ENCODE peak calls at places on chromosomes 4 and X, in nine cellular contexts. E, R, C, W, L, X, B, D and P are unnamed samples.

GRCh38 chrX:125203737-125204578 is 115.7 kb upstream of the TEX13C start:
- DNase-seq in R (no peak), D (peak), W (peak), E (peak), L (no peak), B (peak), X (no peak), C (no peak), P (no peak)

GRCh38 chr4:29539226-29539625 is 1180.9 kb upstream of the PCDH7 start:
- DNase-seq in R (no peak), B (no peak), W (no peak), C (no peak), L (no peak), X (no peak), D (no peak), E (no peak), P (no peak)

GRCh38 chr4:40515398-40516293 is 114.0 kb downstream of the RBM47 start:
- DNase-seq in D (no peak), R (peak), E (no peak), B (no peak), W (peak), L (peak), C (no peak), X (no peak), P (no peak)

GRCh38 chr4:152640058-152640921 is 39.5 kb downstream of the TMEM154 start:
- DNase-seq in D (no peak), R (no peak), E (no peak), W (peak), B (no peak), C (peak), L (no peak), X (no peak), P (no peak)

GRCh38 chr4:41060352-41061318 is 153.7 kb downstream of the APBB2 start:
- DNase-seq in B (no peak), E (no peak), X (no peak), W (no peak), L (no peak), D (no peak), C (no peak), R (peak), P (no peak)

GRCh38 chr4:105495667-105496066 is 21.8 kb upstream of the PPA2 start:
- DNase-seq in C (no peak), R (no peak), L (no peak), D (no peak), W (no peak), E (no peak), B (no peak), X (no peak), P (no peak)

GRCh38 chr4:103787057-103787456 is 67.3 kb upstream of the TACR3 start:
- DNase-seq in D (no peak), R (no peak), E (no peak), X (no peak), C (no peak), W (no peak), B (no peak), L (no peak), P (no peak)

GRCh38 chrX:119008122-119008744 is 33.8 kb downstream of the LONRF3 start:
- DNase-seq in X (peak), R (peak), D (no peak), E (no peak), C (peak), B (no peak), L (no peak), W (peak), P (no peak)

GRCh38 chr4:1403591-1404572 is 2.4 kb downstream of the NKX1-1 start:
- DNase-seq in D (peak), L (no peak), R (no peak), E (peak), W (no peak), B (peak), C (no peak), X (no peak), P (no peak)

GRCh38 chr4:76017056-76017686 is 6.1 kb downstream of the CXCL10 start:
- DNase-seq in R (no peak), C (no peak), E (no peak), B (no peak), L (no peak), X (no peak), W (no peak), D (no peak), P (no peak)

GRCh38 chrX:119121341-119121740 is 6.3 kb downstream of the KIAA1210 start:
- DNase-seq in L (no peak), R (no peak), X (no peak), E (no peak), C (no peak), D (no peak), W (no peak), B (no peak), P (no peak)

GRCh38 chrX:3582421-3582820 is 131.0 kb downstream of the PRKX start:
- DNase-seq in C (no peak), X (no peak), B (no peak), D (no peak), R (no peak), L (no peak), W (no peak), E (no peak), P (no peak)

GRCh38 chr4:55367084-55367722 is 21.2 kb downstream of the SRD5A3 start:
- DNase-seq in B (no peak), C (no peak), E (no peak), W (no peak), R (no peak), X (no peak), L (no peak), D (no peak), P (no peak)

GRCh38 chrX:10175317-10175871 is 18.6 kb downstream of the CLCN4 start:
- DNase-seq in X (peak), B (no peak), E (no peak), C (peak), D (no peak), L (no peak), W (no peak), R (no peak), P (no peak)

GRCh38 chr4:126533176-126533575 is 1099.6 kb upstream of the INTU start:
- DNase-seq in R (no peak), E (no peak), C (no peak), L (no peak), W (no peak), B (no peak), X (no peak), D (no peak), P (no peak)

GRCh38 chr4:186886759-186887158 is 163.1 kb upstream of the FAT1 start:
- DNase-seq in E (no peak), C (no peak), B (no peak), L (no peak), D (no peak), W (no peak), R (no peak), X (no peak), P (no peak)

GRCh38 chrX:13283512-13283911 is 36.3 kb downstream of the ATXN3L start:
- DNase-seq in R (no peak), X (no peak), D (no peak), C (no peak), W (no peak), B (no peak), L (no peak), E (no peak), P (no peak)

GRCh38 chrX:43508694-43509093 is 147.4 kb upstream of the MAOA start:
- DNase-seq in X (no peak), C (no peak), L (no peak), R (no peak), D (no peak), B (no peak), W (no peak), E (no peak), P (no peak)

GRCh38 chr4:25253072-25253447 is 19.2 kb downstream of the PI4K2B start:
- DNase-seq in X (no peak), B (no peak), D (no peak), E (no peak), W (no peak), R (no peak), C (no peak), L (no peak), P (no peak)

GRCh38 chrX:52353838-52354237 is 15.0 kb upstream of the XAGE2 start:
- DNase-seq in X (no peak), B (no peak), C (no peak), R (no peak), W (no peak), D (no peak), L (no peak), E (no peak), P (no peak)

GRCh38 chrX:2397648-2398340 is 103.0 kb downstream of the DHRSX start:
- DNase-seq in X (no peak), B (no peak), C (no peak), R (no peak), L (no peak), E (no peak), W (no peak), D (no peak), P (no peak)

GRCh38 chr4:13537011-13537831 is 7.1 kb downstream of the NKX3-2 start:
- DNase-seq in D (no peak), X (no peak), B (no peak), E (no peak), W (no peak), R (no peak), C (no peak), L (no peak), P (no peak)

GRCh38 chr4:101288365-101289145 is 58.8 kb downstream of the PPP3CA start:
- DNase-seq in E (no peak), X (no peak), L (no peak), D (no peak), B (no peak), C (peak), R (no peak), W (no peak), P (no peak)

GRCh38 chrX:48787809-48788471 is 1.6 kb downstream of the GATA1 start:
- DNase-seq in X (no peak), E (no peak), L (no peak), R (no peak), B (no peak), C (no peak), D (no peak), W (no peak), P (no peak)

GRCh38 chr4:95268819-95269565 is 279.8 kb downstream of the UNC5C start:
- DNase-seq in W (no peak), X (no peak), R (no peak), C (peak), E (no peak), B (no peak), L (no peak), D (no peak), P (no peak)

GRCh38 chr4:170872794-170873193 is 783.0 kb upstream of the AADAT start:
- DNase-seq in R (no peak), X (no peak), L (no peak), B (no peak), W (no peak), C (no peak), E (no peak), D (no peak), P (no peak)
- H3K27ac ChIP-seq in R (no peak), X (no peak), L (no peak), B (no peak), W (no peak), C (no peak), E (no peak), D (no peak), P (no peak)

GRCh38 chrX:14872355-14872754 is 514 bp downstream of the FANCB start:
- DNase-seq in D (no peak), X (no peak), R (no peak), B (no peak), L (no peak), W (no peak), E (no peak), C (no peak), P (no peak)

GRCh38 chrX:14875624-14876023 is 2.4 kb downstream of the MOSPD2 start:
- DNase-seq in B (no peak), L (no peak), W (no peak), X (no peak), E (no peak), C (no peak), R (no peak), D (no peak), P (no peak)

GRCh38 chrX:14871767-14872166 is 1.1 kb downstream of the FANCB start:
- DNase-seq in E (no peak), W (no peak), X (no peak), R (no peak), C (no peak), L (no peak), D (no peak), B (no peak), P (no peak)

GRCh38 chrX:14873676-14874049 is 442 bp downstream of the MOSPD2 start:
- DNase-seq in X (no peak), C (no peak), E (no peak), B (no peak), W (no peak), R (no peak), L (no peak), D (no peak), P (no peak)

GRCh38 chrX:14872851-14873675 is at the start of the genes FANCB and MOSPD2:
- DNase-seq in X (peak), C (peak), R (peak), E (peak), W (peak), D (peak), L (peak), B (peak), P (peak)
- TF ChIP-seq POLR2A in X (no peak), C (peak), R (peak), E (peak), W (peak), D (peak), L (peak), B (peak), P (no peak)

DNA sequence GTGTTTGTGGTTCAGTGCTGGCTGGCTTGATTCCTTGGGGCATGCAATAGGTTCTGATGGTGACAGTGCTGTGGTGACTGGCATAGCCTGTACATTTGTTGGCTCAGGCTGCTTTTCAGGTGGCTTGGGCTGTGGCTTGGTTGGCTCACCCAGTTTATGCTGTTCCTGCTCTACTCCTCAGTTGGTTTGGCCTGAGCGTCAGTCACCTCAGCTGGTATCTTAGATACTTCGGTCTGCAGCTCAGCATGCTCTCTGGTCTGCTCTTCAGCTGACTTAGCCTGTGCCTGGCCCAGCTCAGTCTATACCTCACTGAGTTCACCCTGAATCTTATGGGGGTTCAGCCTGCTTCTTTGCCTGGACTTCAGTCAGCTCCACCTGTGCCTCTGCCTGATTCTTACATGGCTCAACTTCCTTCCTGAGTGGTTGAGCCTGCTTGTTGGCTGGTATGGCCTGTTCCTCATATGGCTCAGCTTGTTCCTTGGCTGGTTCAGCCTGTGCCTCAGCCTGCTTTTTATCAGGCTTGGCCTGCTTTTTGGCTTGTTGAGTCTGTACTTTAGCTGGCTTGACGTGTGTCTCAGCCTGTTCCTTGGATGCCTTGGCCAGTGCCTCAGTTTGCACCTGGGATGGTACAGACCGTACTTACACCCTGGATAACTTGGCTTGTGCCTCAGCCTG is 170.6 kb downstream of the MSN start:
- DNase-seq in C (no peak), D (no peak), W (no peak), L (no peak), X (no peak), R (no peak), B (no peak), E (no peak), P (no peak)
- H3K27ac ChIP-seq in C (no peak), D (no peak), W (no peak), L (no peak), X (no peak), R (no peak), B (no peak), E (no peak), P (no peak)

GRCh38 chrX:153973127-153974002 is 811 bp downstream of the TMEM187 start:
- DNase-seq in B (no peak), R (no peak), E (no peak), C (no peak), X (peak), L (no peak), W (no peak), D (peak), P (no peak)

GRCh38 chrX:153970398-153971123 is 1.1 kb downstream of the HCFC1 start:
- DNase-seq in E (peak), W (no peak), B (no peak), C (no peak), R (no peak), D (peak), X (peak), L (no peak), P (no peak)

GRCh38 chrX:153971124-153971631 is 440 bp downstream of the HCFC1 start:
- DNase-seq in X (peak), R (peak), C (peak), E (peak), D (peak), L (peak), W (peak), B (peak), P (peak)

GRCh38 chrX:153972368-153973126 is at the start of gene TMEM187:
- DNase-seq in C (peak), X (peak), R (peak), E (peak), L (peak), D (peak), W (peak), B (peak), P (peak)

GRCh38 chrX:153971632-153972367 is at the start of gene HCFC1:
- DNase-seq in X (peak), R (peak), L (peak), E (peak), C (peak), B (peak), D (peak), W (peak), P (peak)
- TF ChIP-seq POLR2A in X (peak), R (no peak), L (peak), E (peak), C (no peak), B (peak), D (no peak), W (peak), P (peak)

DNA sequence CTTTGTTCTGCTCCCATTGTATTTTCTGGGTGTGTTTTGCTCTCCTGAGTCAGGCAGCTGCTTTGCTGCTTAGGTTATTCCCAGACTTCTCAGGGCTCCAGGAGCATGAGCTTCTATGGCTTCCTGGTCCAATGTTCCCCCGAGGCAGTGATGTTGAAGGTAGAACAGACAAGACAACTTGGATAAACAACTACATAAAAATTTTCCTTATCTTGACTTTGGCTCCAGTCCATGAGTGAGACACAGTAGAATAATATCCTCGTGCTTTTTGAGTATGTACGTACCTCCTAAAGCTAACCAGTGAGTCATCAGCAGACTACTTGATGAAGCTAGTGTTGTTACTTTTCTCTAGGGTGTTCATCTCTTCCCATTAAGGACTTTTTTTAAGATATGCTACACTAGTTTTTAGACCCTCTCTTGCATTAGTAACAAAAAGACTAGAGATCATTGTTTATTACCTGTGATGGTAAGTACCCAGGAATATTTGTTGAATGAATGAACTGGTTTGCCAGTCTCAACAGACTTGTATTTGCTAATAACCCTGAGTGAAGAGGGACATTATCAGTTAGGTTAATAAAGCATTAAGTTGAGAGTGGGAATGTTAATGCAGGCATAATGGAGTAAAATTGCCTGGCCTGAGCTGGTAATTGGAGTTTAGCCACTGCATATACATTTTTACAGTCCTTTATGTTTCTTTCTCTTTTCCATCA is 131.9 kb downstream of the FHIP1A start:
- DNase-seq in R (peak), D (no peak), B (no peak), E (no peak), W (peak), X (no peak), C (peak), L (no peak), P (peak)
- H3K27ac ChIP-seq in R (peak), D (peak), B (no peak), E (no peak), W (no peak), X (no peak), C (peak), L (peak), P (peak)

GRCh38 chr4:123547167-123547817 is 150.7 kb downstream of the SPRY1 start:
- DNase-seq in C (no peak), B (no peak), R (peak), D (no peak), L (no peak), W (peak), X (no peak), E (peak), P (peak)

GRCh38 chr4:123546661-123547060 is 150.1 kb downstream of the SPRY1 start:
- DNase-seq in D (no peak), E (no peak), B (no peak), X (no peak), R (peak), L (no peak), W (peak), C (no peak), P (no peak)

GRCh38 chr4:123545569-123546122 is 149.1 kb downstream of the SPRY1 start:
- DNase-seq in C (no peak), R (no peak), W (no peak), B (no peak), E (no peak), L (no peak), X (no peak), D (no peak), P (no peak)

GRCh38 chr4:123547818-123548200 is 151.2 kb downstream of the SPRY1 start:
- DNase-seq in B (no peak), L (no peak), C (no peak), E (no peak), X (no peak), D (no peak), W (no peak), R (no peak), P (no peak)

DNA sequence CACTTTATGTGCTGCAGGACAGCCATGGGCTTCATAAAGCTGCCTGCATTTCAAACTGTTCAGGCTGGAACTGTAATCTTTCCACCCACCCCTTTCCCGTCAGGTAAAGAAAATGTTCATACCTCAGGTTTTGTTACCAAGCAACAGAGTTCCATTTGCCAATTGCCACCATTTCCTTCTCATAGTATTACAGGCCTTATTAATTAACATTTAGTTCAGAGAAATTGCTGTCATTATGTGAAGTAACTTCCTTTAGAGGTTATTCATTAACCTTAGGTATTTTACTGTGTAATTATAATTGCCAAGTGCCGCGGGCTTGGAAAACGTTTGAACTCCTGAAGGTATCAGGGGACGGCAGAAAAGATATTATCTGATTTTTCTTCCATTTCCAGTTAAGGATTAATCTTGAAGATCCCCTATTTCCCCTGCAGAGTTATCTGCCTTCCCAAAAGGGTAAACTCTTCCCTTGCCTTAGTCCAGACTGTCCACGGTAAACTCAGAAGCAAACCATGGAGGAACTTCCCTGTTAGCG is 149.6 kb downstream of the SPRY1 start:
- DNase-seq in X (no peak), C (no peak), L (no peak), D (no peak), R (peak), B (no peak), W (peak), E (no peak), P (no peak)
- TF ChIP-seq POLR2A in X (no peak), C (no peak), L (no peak), D (no peak), R (no peak), B (no peak), W (no peak), E (no peak), P (no peak)